ENCODE peak calls at places on chromosomes 3 and 15, in seven cellular contexts. Q is foreskin fibroblast; D is RWPE1; N is activated T-cell treated with anti-CD3 and anti-CD28 coated beads, Interleukin-2, amount 50 U/mL, for 48 hours; T is cardiac fibroblast; Z is body of pancreas; P is SW480. S is an unnamed sample.

GRCh38 chr15:89370120-89371077 is 35.8 kb upstream of the POLG start:
- DNase-seq in Q (no peak), D (no peak), N (no peak), T (no peak), Z (no peak), P (no peak), S (no peak)

GRCh38 chr15:82066455-82066854 is 20.6 kb upstream of the MEX3B start:
- DNase-seq in Q (no peak), D (no peak), N (no peak), T (no peak), Z (no peak), P (no peak), S (no peak)

GRCh38 chr3:183494341-183494740 is 61.2 kb downstream of the KLHL6 start:
- DNase-seq in Q (no peak), D (no peak), N (peak), T (no peak), Z (no peak), P (no peak), S (no peak)

GRCh38 chr3:139774570-139775302 is 97.0 kb upstream of the NMNAT3 start:
- DNase-seq in Q (peak), D (no peak), N (no peak), T (peak), Z (peak), P (peak), S (no peak)

GRCh38 chr15:48636511-48636910 is 9.0 kb downstream of the FBN1 start:
- DNase-seq in Q (no peak), D (no peak), N (no peak), T (no peak), Z (no peak), P (no peak), S (no peak)

GRCh38 chr3:196093271-196094111 is 11.6 kb upstream of the TFRC start:
- DNase-seq in Q (peak), D (no peak), N (no peak), T (peak), Z (no peak), P (no peak), S (no peak)

GRCh38 chr3:133870822-133871221 is 24.9 kb downstream of the RAB6B start:
- DNase-seq in Q (no peak), D (no peak), N (no peak), T (no peak), Z (no peak), P (no peak), S (no peak)

GRCh38 chr15:75067123-75067854 is 43.9 kb downstream of the PPCDC start:
- DNase-seq in Q (peak), D (peak), N (peak), T (peak), Z (no peak), P (no peak), S (no peak)

GRCh38 chr3:150348500-150348899 is 59.6 kb upstream of the TSC22D2 start:
- DNase-seq in Q (peak), D (peak), N (no peak), T (peak), Z (peak), P (peak), S (no peak)

GRCh38 chr3:159273608-159274007 is 471.8 kb downstream of the MFSD1 start:
- DNase-seq in Q (peak), D (peak), N (no peak), T (peak), Z (no peak), P (peak), S (peak)

GRCh38 chr3:54621181-54621580 is 306.7 kb downstream of the LRTM1 start:
- DNase-seq in Q (no peak), D (no peak), N (no peak), T (no peak), Z (no peak), P (peak), S (no peak)

GRCh38 chr3:122102191-122102935 is 47.2 kb downstream of the CD86 start:
- DNase-seq in Q (no peak), D (no peak), N (peak), T (no peak), Z (no peak), P (no peak), S (no peak)

GRCh38 chr15:90623854-90624253 is 93.3 kb upstream of the BLM start:
- DNase-seq in Q (no peak), D (no peak), N (no peak), T (no peak), Z (no peak), P (no peak), S (no peak)

GRCh38 chr3:128496602-128497304 is 3.8 kb upstream of the GATA2 start:
- DNase-seq in Q (peak), D (no peak), N (no peak), T (peak), Z (peak), P (no peak), S (peak)

GRCh38 chr3:50204804-50205718 is at the start of gene SLC38A3:
- DNase-seq in Q (peak), D (no peak), N (peak), T (no peak), Z (peak), P (no peak), S (peak)

GRCh38 chr3:71119171-71119570 is 464.4 kb downstream of the FOXP1 start:
- DNase-seq in Q (peak), D (no peak), N (no peak), T (peak), Z (no peak), P (no peak), S (no peak)

GRCh38 chr15:90603893-90604292 is 74.2 kb downstream of the CRTC3 start:
- DNase-seq in Q (peak), D (no peak), N (peak), T (peak), Z (no peak), P (no peak), S (peak)

GRCh38 chr3:45994661-45995369 is 809 bp downstream of the FYCO1 start:
- DNase-seq in Q (peak), D (peak), N (peak), T (peak), Z (peak), P (peak), S (peak)

GRCh38 chr3:55013145-55013544 is 85.3 kb upstream of the LRTM1 start:
- DNase-seq in Q (peak), D (no peak), N (no peak), T (peak), Z (no peak), P (no peak), S (peak)

GRCh38 chr15:34239151-34239761 is 14.4 kb downstream of the EMC4 start:
- DNase-seq in Q (peak), D (peak), N (no peak), T (peak), Z (no peak), P (peak), S (no peak)

GRCh38 chr15:64459382-64459781 is 996 bp upstream of the ZNF609 start:
- DNase-seq in Q (no peak), D (no peak), N (no peak), T (no peak), Z (no peak), P (no peak), S (no peak)

GRCh38 chr3:52533623-52534280 is at the start of gene NT5DC2:
- DNase-seq in Q (peak), D (peak), N (peak), T (peak), Z (peak), P (peak), S (peak)

GRCh38 chr15:85689729-85690128 is 105.0 kb downstream of the KLHL25 start:
- DNase-seq in Q (peak), D (no peak), N (peak), T (peak), Z (no peak), P (no peak), S (peak)

S was measured in testis.